ENCODE peak calls at places on chromosomes 12 and 14, in ten cellular contexts. F is AG08395, V is heart left ventricle, E is KBM-7, O is Kasumi-1, A is T-helper 9 cell, Y is mammary epithelial cell, X is adipocyte, D is ovary, C is HEK293T. Z is an unnamed sample.
A peak's percentile ranks its signal among the peaks of the same experiment; 100 is the strongest.

GRCh38 chr14:78314484-78314883 is 144.3 kb downstream of the NRXN3 start:
- DNase-seq in F (no peak), V (no peak), E (no peak), O (no peak), A (no peak), Y (no peak), X (no peak), D (no peak), C (no peak), Z (no peak)

GRCh38 chr12:38998887-38999482 is 93.6 kb upstream of the CPNE8 start:
- DNase-seq in F (no peak), V (no peak), E (no peak), O (no peak), A (no peak), Y (no peak), X (no peak), D (no peak), C (peak; percentile 13), Z (no peak)

GRCh38 chr12:94175763-94176660 is 27.6 kb downstream of the PLXNC1 start:
- DNase-seq in F (no peak), V (no peak), E (peak; percentile 40), O (peak; percentile 21), A (no peak), Y (peak; percentile 5), X (peak; percentile 29), D (no peak), C (no peak), Z (no peak)

GRCh38 chr12:124949779-124950728 is 35.6 kb upstream of the UBC start:
- DNase-seq in F (no peak), V (peak; percentile 20), E (no peak), O (no peak), A (no peak), Y (no peak), X (no peak), D (no peak), C (no peak), Z (no peak)

GRCh38 chr12:29350080-29350479 is 30.9 kb downstream of the ERGIC2 start:
- DNase-seq in F (peak; percentile 20), V (no peak), E (no peak), O (no peak), A (no peak), Y (peak; percentile 29), X (peak; percentile 67), D (no peak), C (peak; percentile 4), Z (peak; percentile 2)

GRCh38 chr14:36935976-36936678 is 236.3 kb downstream of the SLC25A21 start:
- DNase-seq in F (peak; percentile 5), V (no peak), E (no peak), O (no peak), A (no peak), Y (peak; percentile 40), X (peak; percentile 74), D (no peak), C (no peak), Z (no peak)

GRCh38 chr12:6030081-6030480 is 85.0 kb upstream of the ANO2 start:
- DNase-seq in F (no peak), V (no peak), E (no peak), O (no peak), A (no peak), Y (no peak), X (no peak), D (no peak), C (no peak), Z (no peak)

GRCh38 chr12:26287666-26288408 is 92.5 kb downstream of the SSPN start:
- DNase-seq in F (no peak), V (no peak), E (no peak), O (no peak), A (no peak), Y (peak; percentile 99), X (no peak), D (no peak), C (no peak), Z (no peak)

GRCh38 chr14:49294736-49295135 is 291.4 kb downstream of the RPS29 start:
- DNase-seq in F (no peak), V (no peak), E (no peak), O (no peak), A (no peak), Y (no peak), X (no peak), D (no peak), C (peak; percentile 10), Z (no peak)

Z was measured in NCI-H1048.